ENCODE peak calls at places on chromosome 15, in six cellular contexts. E is heart left ventricle, O is upper lobe of left lung, G is foreskin fibroblast, A is heart right ventricle, P is sigmoid colon. M is an unnamed sample.

GRCh38 chr15:70140543-70141375 is 43.0 kb upstream of the TLE3 start:
- DNase-seq in P (no peak), G (no peak), O (peak), A (no peak), E (no peak), M (no peak)

GRCh38 chr15:76108021-76108723 is 48.4 kb downstream of the TMEM266 start:
- DNase-seq in P (no peak), G (no peak), O (no peak), A (peak), E (peak), M (no peak)

GRCh38 chr15:73935547-73935946 is 9.3 kb downstream of the LOXL1 start:
- DNase-seq in O (no peak), E (no peak), P (no peak), A (no peak), G (peak), M (no peak)

GRCh38 chr15:64507293-64507802 is 47.0 kb downstream of the ZNF609 start:
- DNase-seq in E (peak), A (peak), G (peak), O (peak), P (peak), M (no peak)

GRCh38 chr15:43769584-43770228 is 7.1 kb downstream of the ELL3 start:
- DNase-seq in G (peak), E (no peak), A (peak), O (peak), P (no peak), M (peak)

GRCh38 chr15:33071451-33071850 is 123.1 kb downstream of the FMN1 start:
- DNase-seq in A (no peak), G (no peak), E (no peak), P (no peak), O (no peak), M (no peak)

GRCh38 chr15:88894348-88894818 is 961 bp downstream of the HAPLN3 start:
- DNase-seq in E (peak), G (peak), O (peak), A (peak), P (no peak), M (no peak)

GRCh38 chr15:22240951-22241350 is 160.6 kb downstream of the OR4M2 start:
- DNase-seq in G (no peak), E (no peak), A (no peak), O (no peak), P (no peak), M (no peak)

GRCh38 chr15:51110171-51110570 is 15.5 kb upstream of the TNFAIP8L3 start:
- DNase-seq in G (no peak), A (no peak), O (no peak), P (no peak), E (no peak), M (no peak)

GRCh38 chr15:39511000-39511914 is 69.6 kb upstream of the THBS1 start:
- DNase-seq in G (peak), A (peak), O (no peak), E (peak), P (peak), M (peak)

GRCh38 chr15:66758844-66759243 is 56.8 kb downstream of the SMAD6 start:
- DNase-seq in G (peak), A (no peak), O (no peak), E (no peak), P (no peak), M (no peak)

GRCh38 chr15:52558196-52558595 is 10.6 kb downstream of the ARPP19 start:
- DNase-seq in E (no peak), A (no peak), G (peak), O (peak), P (no peak), M (peak)

GRCh38 chr15:34810455-34811146 is 15.3 kb upstream of the ACTC1 start:
- DNase-seq in O (no peak), E (no peak), G (peak), P (no peak), A (no peak), M (peak)

GRCh38 chr15:57198654-57199241 is 177.6 kb upstream of the CGNL1 start:
- DNase-seq in G (no peak), A (no peak), O (peak), P (no peak), E (no peak), M (no peak)

GRCh38 chr15:44729394-44729913 is 6.9 kb upstream of the TRIM69 start:
- DNase-seq in A (peak), P (no peak), O (peak), G (no peak), E (peak), M (no peak)

GRCh38 chr15:99037646-99038045 is 30.1 kb upstream of the PGPEP1L start:
- DNase-seq in G (no peak), A (no peak), P (no peak), E (no peak), O (no peak), M (no peak)

GRCh38 chr15:71806452-71806931 is 3.9 kb upstream of the NR2E3 start:
- DNase-seq in G (peak), P (no peak), E (no peak), A (no peak), O (no peak), M (peak)

GRCh38 chr15:82768414-82769081 is 37.3 kb downstream of the FSD2 start:
- DNase-seq in O (no peak), P (no peak), G (peak), E (no peak), A (no peak), M (no peak)

GRCh38 chr15:68606332-68606731 is 27.5 kb downstream of the CORO2B start:
- DNase-seq in O (no peak), P (no peak), A (no peak), G (no peak), E (no peak), M (no peak)

GRCh38 chr15:60569596-60569995 is 90.7 kb upstream of the ICE2 start:
- DNase-seq in E (no peak), A (no peak), P (no peak), O (no peak), G (no peak), M (no peak)

GRCh38 chr15:67080900-67081431 is 15.6 kb downstream of the SMAD3 start:
- DNase-seq in P (peak), E (peak), G (peak), A (no peak), O (peak), M (no peak)

GRCh38 chr15:48066456-48066855 is 54.3 kb upstream of the SLC24A5 start:
- DNase-seq in O (no peak), G (no peak), P (no peak), E (no peak), A (no peak), M (no peak)

GRCh38 chr15:98903377-98904018 is 104.1 kb downstream of the PGPEP1L start:
- DNase-seq in P (no peak), G (peak), O (no peak), A (no peak), E (no peak), M (no peak)

GRCh38 chr15:36612063-36612788 is 32.8 kb downstream of the CDIN1 start:
- DNase-seq in O (no peak), G (peak), P (no peak), E (no peak), A (no peak), M (peak)

GRCh38 chr15:71296032-71296686 is 180.9 kb downstream of the THSD4 start:
- DNase-seq in P (no peak), O (no peak), E (no peak), G (peak), A (no peak), M (peak)

GRCh38 chr15:75840659-75841058 is 2.6 kb upstream of the UBE2Q2 start:
- DNase-seq in O (peak), G (peak), E (peak), P (no peak), A (no peak), M (peak)

GRCh38 chr15:37035349-37035748 is 65.0 kb downstream of the MEIS2 start:
- DNase-seq in O (no peak), G (peak), E (no peak), P (no peak), A (no peak), M (no peak)

GRCh38 chr15:49815937-49816336 is 195.1 kb downstream of the DTWD1 start:
- DNase-seq in P (no peak), O (no peak), A (no peak), G (peak), E (no peak), M (peak)

GRCh38 chr15:96347181-96348111 is 16.9 kb downstream of the NR2F2 start:
- DNase-seq in P (no peak), O (no peak), G (no peak), A (peak), E (peak), M (no peak)

GRCh38 chr15:29688981-29689723 is 133.1 kb downstream of the TJP1 start:
- DNase-seq in P (no peak), A (no peak), G (no peak), O (no peak), E (no peak), M (no peak)

GRCh38 chr15:41888662-41889253 is 5.1 kb downstream of the SPTBN5 start:
- DNase-seq in E (no peak), A (no peak), G (no peak), O (no peak), P (no peak), M (no peak)

GRCh38 chr15:69976366-69976994 is 121.2 kb downstream of the TLE3 start:
- DNase-seq in G (peak), A (no peak), O (no peak), E (peak), P (no peak), M (peak)

GRCh38 chr15:73002509-73002908 is 49.8 kb upstream of the NEO1 start:
- DNase-seq in A (no peak), G (peak), O (no peak), P (no peak), E (no peak), M (no peak)

GRCh38 chr15:98866503-98866902 is 141.1 kb downstream of the PGPEP1L start:
- DNase-seq in E (no peak), A (no peak), P (no peak), G (peak), O (no peak), M (no peak)

GRCh38 chr15:66638377-66638776 is 63.7 kb upstream of the SMAD6 start:
- DNase-seq in G (no peak), P (no peak), O (no peak), E (no peak), A (no peak), M (no peak)

GRCh38 chr15:49471733-49472132 is 48.7 kb downstream of the FGF7 start:
- DNase-seq in A (no peak), O (no peak), G (no peak), E (no peak), P (no peak), M (no peak)

GRCh38 chr15:92693922-92694331 is 38.4 kb upstream of the FAM174B start:
- DNase-seq in A (no peak), P (no peak), G (no peak), E (no peak), O (no peak), M (no peak)
- TF ChIP-seq CTCF in A (no peak), P (no peak), G (peak), E (no peak), O (no peak), M (peak)

DNA sequence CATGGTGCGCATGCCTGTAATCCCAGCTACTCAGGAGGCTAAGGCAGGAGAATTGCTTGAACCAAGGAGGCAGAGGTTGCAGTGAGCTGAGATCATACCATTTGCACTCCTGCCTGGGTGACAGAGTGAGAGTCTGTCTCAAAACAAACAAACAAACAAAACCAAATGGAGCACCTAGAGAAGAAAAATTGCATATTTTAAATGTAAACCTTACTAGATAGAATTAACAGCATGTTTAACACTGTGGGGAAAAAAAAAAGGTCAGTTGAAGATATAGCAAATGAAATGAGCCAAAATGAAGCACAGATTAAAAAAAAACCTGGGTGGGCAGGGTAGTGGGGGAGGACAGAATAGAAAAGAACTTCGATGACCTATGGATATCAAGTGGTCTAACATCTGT is 7.3 kb downstream of the PPP1R14D start:
- DNase-seq in E (no peak), O (no peak), P (no peak), A (no peak), G (no peak), M (no peak)
- H3K4me3 ChIP-seq in E (no peak), O (no peak), P (no peak), A (no peak), G (no peak), M (no peak)

GRCh38 chr15:93052090-93052892 is 36.7 kb downstream of the RGMA start:
- DNase-seq in P (no peak), A (no peak), O (no peak), G (no peak), E (no peak), M (no peak)
- TF ChIP-seq CTCF in P (no peak), A (no peak), O (no peak), G (no peak), E (no peak), M (no peak)

GRCh38 chr15:79032656-79033055 is 57.9 kb downstream of the RASGRF1 start:
- DNase-seq in E (no peak), A (no peak), P (no peak), G (no peak), O (peak), M (no peak)

GRCh38 chr15:79028411-79028964 is 62.1 kb downstream of the RASGRF1 start:
- DNase-seq in A (no peak), G (peak), P (no peak), E (no peak), O (no peak), M (no peak)

GRCh38 chr15:79031201-79031600 is 59.4 kb downstream of the RASGRF1 start:
- DNase-seq in E (no peak), G (no peak), A (no peak), P (no peak), O (no peak), M (no peak)

GRCh38 chr15:79031821-79032220 is 58.8 kb downstream of the RASGRF1 start:
- DNase-seq in O (no peak), G (no peak), E (no peak), A (no peak), P (no peak), M (no peak)

GRCh38 chr15:79030470-79030869 is 60.1 kb downstream of the RASGRF1 start:
- DNase-seq in A (no peak), O (no peak), E (no peak), P (no peak), G (no peak), M (no peak)
- H3K4me3 ChIP-seq in A (no peak), O (no peak), E (no peak), P (no peak), G (no peak), M (no peak)

GRCh38 chr15:87661481-87661880 is 595.1 kb downstream of the NTRK3 start:
- DNase-seq in G (no peak), P (no peak), E (no peak), A (no peak), O (no peak), M (no peak)

GRCh38 chr15:87662575-87662974 is 594.0 kb downstream of the NTRK3 start:
- DNase-seq in P (no peak), E (no peak), G (no peak), O (no peak), A (no peak), M (no peak)

GRCh38 chr15:87661952-87662351 is 594.6 kb downstream of the NTRK3 start:
- DNase-seq in O (no peak), E (no peak), G (no peak), A (no peak), P (no peak), M (no peak)

GRCh38 chr15:87656373-87656772 is 600.2 kb downstream of the NTRK3 start:
- DNase-seq in P (no peak), E (no peak), G (no peak), A (no peak), O (no peak), M (no peak)

GRCh38 chr15:87660494-87661129 is 595.9 kb downstream of the NTRK3 start:
- DNase-seq in E (no peak), A (no peak), P (no peak), G (no peak), O (no peak), M (no peak)
- TF ChIP-seq CTCF in E (no peak), A (no peak), P (no peak), G (no peak), O (no peak), M (no peak)